ENCODE peak calls at places on chromosome 6, in six cellular contexts. F is H9, N is mesenchymal stem cell, P is H1, W is IMR-90, K is trophoblast cell. I is an unnamed sample.

GRCh38 chr6:20916081-20916480 is 381.8 kb downstream of the CDKAL1 start:
- DNase-seq in K (no peak), P (no peak), W (peak), N (no peak), F (no peak), I (no peak)

GRCh38 chr6:163630575-163630974 is 216.1 kb downstream of the QKI start:
- DNase-seq in W (no peak), P (no peak), N (no peak), F (no peak), K (no peak), I (no peak)

GRCh38 chr6:142551145-142551811 is 249.5 kb downstream of the ADGRG6 start:
- DNase-seq in N (no peak), P (no peak), K (no peak), W (no peak), F (peak), I (no peak)

GRCh38 chr6:107968081-107968480 is 10.1 kb upstream of the SEC63 start:
- DNase-seq in P (no peak), N (no peak), K (no peak), F (no peak), W (no peak), I (no peak)

GRCh38 chr6:138012682-138013081 is 94.5 kb downstream of the PERP start:
- DNase-seq in N (no peak), W (no peak), F (no peak), K (no peak), P (no peak), I (no peak)

GRCh38 chr6:300026-300425 is 7.7 kb downstream of the DUSP22 start:
- DNase-seq in W (no peak), P (no peak), F (no peak), N (no peak), K (no peak), I (no peak)

GRCh38 chr6:142378138-142378875 is 76.5 kb downstream of the ADGRG6 start:
- DNase-seq in N (peak), K (peak), P (no peak), W (peak), F (no peak), I (no peak)

GRCh38 chr6:113299526-113299925 is 557.6 kb upstream of the MARCKS start:
- DNase-seq in W (peak), K (no peak), N (no peak), F (no peak), P (no peak), I (no peak)

GRCh38 chr6:324116-324728 is 31.9 kb downstream of the DUSP22 start:
- DNase-seq in K (no peak), N (no peak), P (no peak), F (no peak), W (no peak), I (no peak)

GRCh38 chr6:11847515-11848244 is 69.1 kb upstream of the ADTRP start:
- DNase-seq in W (peak), F (no peak), N (peak), P (no peak), K (peak), I (no peak)

GRCh38 chr6:160331753-160332152 is 16.4 kb upstream of the SLC22A3 start:
- DNase-seq in K (no peak), W (no peak), F (no peak), P (no peak), N (no peak), I (no peak)

GRCh38 chr6:143687604-143688003 is 9.8 kb downstream of the PHACTR2 start:
- DNase-seq in W (no peak), F (no peak), N (no peak), K (no peak), P (no peak), I (no peak)

GRCh38 chr6:143685653-143686052 is 7.9 kb downstream of the PHACTR2 start:
- DNase-seq in P (no peak), N (no peak), K (no peak), W (no peak), F (no peak), I (no peak)

GRCh38 chr6:143682805-143683204 is 5.0 kb downstream of the PHACTR2 start:
- DNase-seq in F (no peak), K (no peak), W (no peak), P (no peak), N (no peak), I (no peak)

GRCh38 chr6:143688681-143689080 is 10.9 kb downstream of the PHACTR2 start:
- DNase-seq in W (no peak), P (no peak), N (no peak), K (no peak), F (no peak), I (no peak)

GRCh38 chr6:143684484-143684883 is 6.7 kb downstream of the PHACTR2 start:
- DNase-seq in N (no peak), F (no peak), W (no peak), K (no peak), P (no peak), I (no peak)
- H3K14ac ChIP-seq in N (no peak), F (no peak), W (no peak), K (no peak), P (no peak), I (no peak)

GRCh38 chr6:43052225-43052841 is 1.3 kb downstream of the CUL7 start:
- DNase-seq in N (no peak), W (no peak), K (no peak), F (peak), P (no peak), I (no peak)
- H2AK5ac ChIP-seq in N (peak), W (peak), K (peak), F (no peak), P (peak), I (peak)

GRCh38 chr6:116616757-116617093 is 446 bp downstream of the RSPH4A start:
- DNase-seq in N (no peak), W (no peak), P (peak), K (peak), F (peak), I (no peak)
- H3K14ac ChIP-seq in N (no peak), W (no peak), P (no peak), K (no peak), F (no peak), I (no peak)

GRCh38 chr6:130896249-130896648 is 69.0 kb downstream of the SMLR1 start:
- DNase-seq in K (no peak), N (no peak), F (no peak), P (no peak), W (no peak), I (no peak)
- H2AK5ac ChIP-seq in K (no peak), N (no peak), F (no peak), P (no peak), W (no peak), I (no peak)

DNA sequence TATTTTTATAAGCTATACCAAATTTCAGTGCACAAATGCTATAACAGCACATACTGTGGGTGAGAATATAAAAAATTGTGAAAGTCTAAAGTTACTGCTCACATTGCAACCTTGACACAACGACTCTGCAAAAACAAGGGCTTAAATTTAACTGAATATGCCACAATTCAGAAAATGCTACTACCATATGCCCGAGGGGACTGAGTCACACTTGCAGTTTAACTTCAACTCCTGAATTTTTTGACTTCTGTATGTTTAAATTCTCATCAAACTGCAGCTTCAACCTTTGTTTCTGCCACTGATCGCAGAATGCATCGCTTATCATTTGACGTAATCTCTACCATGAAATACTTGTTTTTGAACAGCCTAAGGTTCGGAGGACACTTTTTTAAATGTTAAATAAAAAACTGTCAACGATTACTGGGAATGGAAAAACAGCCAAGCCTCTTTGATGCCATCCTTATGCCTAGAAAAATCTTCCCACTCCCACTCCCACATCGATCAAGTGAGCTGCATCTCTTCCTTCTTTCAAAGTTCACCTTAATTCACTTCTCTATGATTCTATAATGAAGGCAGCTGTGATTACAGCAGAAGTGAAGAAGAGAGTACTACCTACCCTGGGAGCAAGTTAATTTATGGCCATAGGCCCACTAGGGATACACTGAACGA is 136.5 kb downstream of the ATXN1 start:
- DNase-seq in P (no peak), W (peak), K (peak), F (no peak), N (no peak), I (no peak)
- H3K14ac ChIP-seq in P (no peak), W (no peak), K (no peak), F (no peak), N (no peak), I (no peak)

DNA sequence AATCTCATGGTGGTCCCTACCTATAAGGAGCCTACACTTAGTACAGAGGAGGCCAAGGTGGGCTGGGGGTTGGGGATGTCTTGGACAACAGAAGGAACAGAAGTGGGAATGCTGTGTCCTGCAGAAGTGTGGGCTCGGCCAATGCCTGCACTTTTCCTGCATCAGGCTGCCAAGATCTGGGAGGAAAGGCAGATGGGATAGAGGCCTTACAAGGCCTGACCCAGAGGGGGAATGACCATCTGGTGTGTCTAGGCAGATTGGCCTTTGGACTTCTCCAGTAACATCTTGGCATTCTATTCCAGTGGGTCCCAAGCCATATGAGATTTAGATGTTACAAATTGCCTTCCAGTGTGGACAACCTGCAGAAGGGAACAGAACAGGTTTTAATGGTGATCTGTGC is 124.7 kb upstream of the GPR6 start:
- DNase-seq in F (no peak), N (no peak), K (no peak), P (no peak), W (no peak), I (no peak)
- H2AK5ac ChIP-seq in F (peak), N (no peak), K (no peak), P (peak), W (no peak), I (no peak)

GRCh38 chr6:97392735-97393134 is 109.7 kb upstream of the MMS22L start:
- DNase-seq in P (no peak), W (no peak), F (no peak), N (no peak), K (no peak), I (no peak)
- H3K14ac ChIP-seq in P (no peak), W (no peak), F (no peak), N (no peak), K (no peak), I (no peak)

GRCh38 chr6:52925042-52925441 is 15.5 kb upstream of the GSTA3 start:
- DNase-seq in N (no peak), W (no peak), F (no peak), K (peak), P (no peak), I (no peak)

GRCh38 chr6:52931351-52931750 is 21.9 kb upstream of the GSTA3 start:
- DNase-seq in P (no peak), W (no peak), N (no peak), K (peak), F (no peak), I (no peak)

GRCh38 chr6:52933778-52934177 is 24.3 kb upstream of the GSTA3 start:
- DNase-seq in F (no peak), N (no peak), W (no peak), K (no peak), P (no peak), I (no peak)

GRCh38 chr6:52925919-52926792 is 16.7 kb upstream of the GSTA3 start:
- DNase-seq in P (no peak), W (no peak), K (no peak), N (peak), F (no peak), I (no peak)

GRCh38 chr6:52929321-52930164 is 20.0 kb upstream of the GSTA3 start:
- DNase-seq in N (peak), W (peak), K (peak), F (no peak), P (no peak), I (no peak)
- H2AK5ac ChIP-seq in N (peak), W (peak), K (no peak), F (no peak), P (no peak), I (no peak)